ENCODE peak calls at places on chromosome 12, in five cellular contexts. Z is H1, S is HCT116, P is prostate gland, M is GM23338. W is an unnamed sample.
A peak's percentile ranks its signal among the peaks of the same experiment; 100 is the strongest.

GRCh38 chr12:59595097-59595496 is 732 bp upstream of the SLC16A7 start:
- DNase-seq in Z (no peak), M (no peak), P (no peak), S (no peak), W (no peak)

GRCh38 chr12:82942963-82943362 is 256.3 kb downstream of the TMTC2 start:
- DNase-seq in M (peak; percentile 12), Z (no peak), S (no peak), P (no peak), W (no peak)

GRCh38 chr12:40330180-40330579 is 105.4 kb downstream of the LRRK2 start:
- DNase-seq in Z (no peak), P (no peak), M (no peak), S (no peak), W (no peak)

GRCh38 chr12:466762-467161 is 7.0 kb downstream of the B4GALNT3 start:
- DNase-seq in P (no peak), M (no peak), S (no peak), Z (no peak), W (no peak)

GRCh38 chr12:15662303-15662980 is 126.7 kb downstream of the EPS8 start:
- DNase-seq in Z (no peak), M (no peak), S (peak; percentile 86), P (no peak), W (no peak)

GRCh38 chr12:109029411-109029810 is 8.5 kb upstream of the SVOP start:
- DNase-seq in M (no peak), S (no peak), Z (peak; percentile 2), P (no peak), W (no peak)

GRCh38 chr12:60832300-60832699 is 1236.5 kb downstream of the SLC16A7 start:
- DNase-seq in S (no peak), M (no peak), P (no peak), Z (no peak), W (no peak)

GRCh38 chr12:123059501-123059900 is 79.0 kb downstream of the ARL6IP4 start:
- DNase-seq in M (no peak), P (no peak), Z (no peak), S (no peak), W (no peak)

GRCh38 chr12:3313066-3313465 is 177.9 kb upstream of the PRMT8 start:
- DNase-seq in Z (no peak), S (no peak), P (no peak), M (no peak), W (no peak)

GRCh38 chr12:120115692-120116442 is 686 bp downstream of the RAB35 start:
- DNase-seq in Z (peak; percentile 65), M (peak; percentile 69), P (no peak), S (peak; percentile 41), W (no peak)

GRCh38 chr12:13596714-13597113 is 384.7 kb downstream of the GRIN2B start:
- DNase-seq in S (no peak), Z (no peak), M (no peak), P (no peak), W (no peak)

GRCh38 chr12:53872367-53872766 is 66.3 kb upstream of the HOXC13 start:
- DNase-seq in S (no peak), Z (no peak), M (no peak), P (no peak), W (no peak)

GRCh38 chr12:53145383-53145782 is 35.1 kb upstream of the ZNF740 start:
- DNase-seq in P (no peak), S (no peak), M (no peak), Z (no peak), W (no peak)

GRCh38 chr12:4794503-4794902 is 74.3 kb downstream of the GALNT8 start:
- DNase-seq in S (no peak), Z (no peak), P (no peak), M (no peak), W (no peak)

GRCh38 chr12:19107750-19108149 is 21.8 kb upstream of the PLEKHA5 start:
- DNase-seq in Z (no peak), P (no peak), M (no peak), S (no peak), W (no peak)

GRCh38 chr12:62847709-62848108 is 87.2 kb downstream of the PPM1H start:
- DNase-seq in S (no peak), P (no peak), M (no peak), Z (no peak), W (no peak)

GRCh38 chr12:52691076-52691764 is 11.0 kb upstream of the KRT1 start:
- DNase-seq in M (peak; percentile 65), S (no peak), Z (peak; percentile 68), P (no peak), W (peak; percentile 82)

GRCh38 chr12:131941987-131942341 is 7.8 kb upstream of the EP400 start:
- DNase-seq in M (no peak), Z (no peak), P (no peak), S (no peak), W (peak; percentile 41)

GRCh38 chr12:21428241-21428640 is 9.2 kb upstream of the PYROXD1 start:
- DNase-seq in S (no peak), Z (no peak), M (no peak), P (no peak), W (no peak)

GRCh38 chr12:1360812-1361211 is 233.6 kb downstream of the FBXL14 start:
- DNase-seq in M (no peak), S (no peak), P (no peak), Z (no peak), W (no peak)

GRCh38 chr12:79115743-79116142 is 251.2 kb downstream of the SYT1 start:
- DNase-seq in S (no peak), M (no peak), Z (no peak), P (no peak), W (no peak)

GRCh38 chr12:85057370-85057963 is 21.3 kb downstream of the LRRIQ1 start:
- DNase-seq in M (peak; percentile 78), Z (peak; percentile 60), S (peak; percentile 39), P (peak; percentile 17), W (no peak)

GRCh38 chr12:115109863-115110262 is 425.9 kb upstream of the TBX3 start:
- DNase-seq in P (no peak), Z (no peak), M (no peak), S (no peak), W (no peak)

GRCh38 chr12:16300706-16301105 is 23.2 kb upstream of the SLC15A5 start:
- DNase-seq in M (no peak), Z (no peak), P (no peak), S (no peak), W (no peak)

GRCh38 chr12:89181271-89181920 is 170.9 kb downstream of the DUSP6 start:
- DNase-seq in Z (no peak), P (no peak), M (no peak), S (no peak), W (no peak)

GRCh38 chr12:76670776-76671175 is 93.1 kb upstream of the ZDHHC17 start:
- DNase-seq in M (no peak), P (no peak), S (no peak), Z (no peak), W (no peak)

GRCh38 chr12:107429006-107429698 is 256.4 kb upstream of the PWP1 start:
- DNase-seq in Z (no peak), M (no peak), P (peak; percentile 22), S (no peak), W (no peak)

GRCh38 chr12:106551410-106551809 is 31.4 kb upstream of the RFX4 start:
- DNase-seq in P (no peak), M (no peak), S (no peak), Z (no peak), W (no peak)

GRCh38 chr12:13179159-13180074 is 17.1 kb upstream of the EMP1 start:
- DNase-seq in S (no peak), M (peak; percentile 69), Z (peak; percentile 80), P (peak; percentile 12), W (peak; percentile 84)

GRCh38 chr12:1800646-1801284 is 19.6 kb upstream of the LRTM2 start:
- DNase-seq in M (peak; percentile 84), P (no peak), S (no peak), Z (peak; percentile 68), W (peak; percentile 75)

GRCh38 chr12:3130053-3130805 is 53.0 kb downstream of the TSPAN9 start:
- DNase-seq in P (peak; percentile 58), S (no peak), M (no peak), Z (no peak), W (no peak)

GRCh38 chr12:53856132-53856531 is 82.5 kb upstream of the HOXC13 start:
- DNase-seq in S (no peak), Z (no peak), P (no peak), M (no peak), W (no peak)

GRCh38 chr12:114911196-114911595 is 227.2 kb upstream of the TBX3 start:
- DNase-seq in Z (no peak), M (no peak), P (no peak), S (no peak), W (no peak)

GRCh38 chr12:14777271-14777670 is 26.0 kb downstream of the WBP11 start:
- DNase-seq in M (no peak), P (peak; percentile 73), S (no peak), Z (no peak), W (no peak)

GRCh38 chr12:124646385-124647230 is 79.2 kb upstream of the NCOR2 start:
- DNase-seq in M (peak; percentile 32), Z (peak; percentile 56), P (no peak), S (no peak), W (no peak)
- H3K4me3 ChIP-seq in M (peak overlapping the region; percentile 7), Z (no peak overlapping the region), P (no peak overlapping the region), S (no peak overlapping the region), W (no peak overlapping the region)

DNA sequence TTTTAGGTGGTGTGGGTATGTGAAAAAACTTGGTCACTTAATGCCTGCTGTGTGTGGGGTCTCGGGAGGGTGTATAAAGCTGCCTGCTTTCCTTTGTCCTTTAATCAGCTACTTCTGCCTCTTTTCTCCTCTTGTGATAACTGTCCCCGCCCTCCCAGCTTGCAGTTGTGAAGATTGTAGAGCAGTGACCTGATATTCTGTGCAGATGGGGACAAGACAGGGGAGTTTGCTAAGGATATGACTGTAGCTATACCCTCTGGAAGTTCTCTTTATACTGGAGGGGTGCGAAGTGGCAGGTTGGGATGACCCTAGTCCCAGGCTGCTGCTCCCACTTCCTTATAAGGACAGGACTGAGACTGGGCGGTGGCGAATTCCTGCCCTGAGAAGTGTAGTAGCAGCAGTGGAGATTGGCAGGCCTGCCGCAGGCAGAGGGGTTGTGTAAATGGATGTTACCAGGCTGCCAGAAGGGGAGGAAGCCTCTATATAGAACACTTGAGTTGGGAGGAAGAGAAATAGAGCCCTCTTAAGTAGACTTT is 835 bp downstream of the MYL6 start:
- DNase-seq in M (peak; percentile 83), Z (peak; percentile 66), P (peak; percentile 88), S (no peak), W (peak; percentile 86)
- TF ChIP-seq POLR2AphosphoS5 in M (peak; percentile 64), Z (peak; percentile 67), P (peak; percentile 94), S (no peak), W (no peak)

GRCh38 chr12:50568338-50569155 is 63.8 kb downstream of the DIP2B start:
- DNase-seq in M (no peak), P (no peak), Z (no peak), S (no peak), W (no peak)
- H3K27ac ChIP-seq in M (peak overlapping the region; percentile 12), P (peak overlapping the region; percentile 44), Z (peak overlapping the region; percentile 32), S (no peak overlapping the region), W (peak overlapping the region; percentile 72)

DNA sequence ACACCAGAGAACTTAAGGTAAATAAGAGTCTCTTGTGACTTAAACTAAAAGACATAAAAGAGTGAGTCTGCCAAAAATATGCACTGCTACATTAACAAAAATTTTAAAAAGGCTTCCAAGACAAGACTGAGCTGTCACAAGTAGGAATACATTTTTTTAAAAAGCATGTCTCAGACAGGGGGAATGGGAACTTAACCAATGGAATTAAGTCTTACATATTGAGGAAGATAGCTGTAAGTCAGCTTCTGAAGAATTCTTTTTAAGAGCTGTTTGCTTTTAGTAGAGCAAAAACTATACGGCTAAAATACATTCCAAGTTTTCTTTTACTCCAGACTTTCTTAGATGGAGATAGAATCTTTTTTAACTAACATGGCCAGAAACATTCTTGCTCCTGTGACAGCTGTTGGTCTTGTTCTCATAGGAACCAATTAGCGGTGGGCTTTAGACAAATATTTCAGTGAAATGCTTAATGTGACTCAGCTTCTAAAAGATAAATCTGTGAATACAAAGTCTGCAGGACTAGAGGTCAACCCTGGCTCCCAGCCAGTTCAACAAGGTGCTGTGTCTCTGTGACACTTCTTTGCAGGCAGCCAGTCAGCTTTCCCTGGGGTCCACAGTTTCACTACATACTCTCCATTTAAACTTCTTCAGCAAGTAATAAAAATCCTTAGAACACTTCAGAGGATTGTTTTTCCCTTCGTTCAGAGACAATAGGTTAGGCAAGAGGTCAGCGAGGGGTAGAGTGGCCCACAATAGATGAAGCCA is 187.6 kb downstream of the NAV3 start:
- DNase-seq in Z (no peak), M (no peak), S (no peak), P (no peak), W (no peak)
- H3K4me3 ChIP-seq in Z (no peak overlapping the region), M (no peak overlapping the region), S (no peak overlapping the region), P (no peak overlapping the region), W (no peak overlapping the region)